ENCODE peak calls at places on chromosomes 7 and 10, in eight cellular contexts. Q is mesendoderm; P is tibial artery; F is esophagus squamous epithelium; T is CD8-positive, alpha-beta T cell; O is CD4-positive, CD25-positive, alpha-beta regulatory T cell; N is SJSA1; K is upper lobe of right lung. I is an unnamed sample.

GRCh38 chr7:66348959-66349358 is 143.8 kb downstream of the TPST1 start:
- DNase-seq in K (peak; percentile 64), O (no peak), N (no peak), Q (no peak), P (no peak), F (no peak), T (no peak), I (no peak)

GRCh38 chr7:32206488-32206887 is 136.3 kb upstream of the PDE1C start:
- DNase-seq in T (no peak), P (no peak), F (no peak), Q (no peak), K (no peak), O (no peak), N (no peak), I (no peak)

GRCh38 chr10:128035557-128035973 is 90.7 kb downstream of the MKI67 start:
- DNase-seq in O (peak; percentile 39), F (no peak), Q (peak; percentile 57), P (no peak), T (peak; percentile 48), N (peak; percentile 18), K (peak; percentile 71), I (peak; percentile 68)

GRCh38 chr7:128724743-128725142 is 14.4 kb upstream of the CALU start:
- DNase-seq in P (no peak), K (no peak), T (no peak), N (no peak), O (no peak), F (no peak), Q (no peak), I (no peak)

GRCh38 chr7:121003986-121004685 is 15.6 kb downstream of the CPED1 start:
- DNase-seq in K (no peak), N (no peak), T (no peak), O (no peak), F (no peak), Q (no peak), P (no peak), I (no peak)

GRCh38 chr10:49645417-49646255 is 31.8 kb downstream of the CHAT start:
- DNase-seq in Q (no peak), K (peak; percentile 18), F (no peak), N (no peak), O (no peak), T (no peak), P (no peak), I (no peak)

GRCh38 chr10:35442006-35442405 is 105.7 kb downstream of the CCNY start:
- DNase-seq in Q (no peak), T (no peak), K (no peak), O (no peak), F (no peak), N (no peak), P (no peak), I (no peak)

GRCh38 chr10:86244995-86245394 is 121.6 kb downstream of the GRID1 start:
- DNase-seq in T (no peak), P (no peak), O (no peak), N (no peak), F (no peak), K (no peak), Q (no peak), I (no peak)

GRCh38 chr10:24453973-24454372 is 245.0 kb downstream of the KIAA1217 start:
- DNase-seq in K (no peak), N (no peak), Q (no peak), O (no peak), F (no peak), T (no peak), P (no peak), I (no peak)
- H3K27ac ChIP-seq in K (no peak overlapping the region), N (no peak overlapping the region), Q (no peak overlapping the region), O (no peak overlapping the region), F (no peak overlapping the region), T (no peak overlapping the region), P (no peak overlapping the region), I (no peak overlapping the region)

GRCh38 chr10:68067029-68067428 is 8.1 kb downstream of the HERC4 start:
- DNase-seq in T (no peak), N (no peak), Q (no peak), F (no peak), K (no peak), O (no peak), P (no peak), I (no peak)

GRCh38 chr10:68067508-68067907 is 7.6 kb downstream of the HERC4 start:
- DNase-seq in N (no peak), O (no peak), T (no peak), Q (no peak), K (no peak), F (no peak), P (no peak), I (no peak)
- H3K36me3 ChIP-seq in N (peaks cover 48% of the 10 kb centered on the region), O (peaks cover 24% of the 10 kb centered on the region), T (no peaks in the 10 kb centered on the region), Q (no peaks in the 10 kb centered on the region), K (peaks cover 13% of the 10 kb centered on the region), F (no peaks in the 10 kb centered on the region), P (peaks cover 11% of the 10 kb centered on the region), I (peaks cover 10% of the 10 kb centered on the region)

DNA sequence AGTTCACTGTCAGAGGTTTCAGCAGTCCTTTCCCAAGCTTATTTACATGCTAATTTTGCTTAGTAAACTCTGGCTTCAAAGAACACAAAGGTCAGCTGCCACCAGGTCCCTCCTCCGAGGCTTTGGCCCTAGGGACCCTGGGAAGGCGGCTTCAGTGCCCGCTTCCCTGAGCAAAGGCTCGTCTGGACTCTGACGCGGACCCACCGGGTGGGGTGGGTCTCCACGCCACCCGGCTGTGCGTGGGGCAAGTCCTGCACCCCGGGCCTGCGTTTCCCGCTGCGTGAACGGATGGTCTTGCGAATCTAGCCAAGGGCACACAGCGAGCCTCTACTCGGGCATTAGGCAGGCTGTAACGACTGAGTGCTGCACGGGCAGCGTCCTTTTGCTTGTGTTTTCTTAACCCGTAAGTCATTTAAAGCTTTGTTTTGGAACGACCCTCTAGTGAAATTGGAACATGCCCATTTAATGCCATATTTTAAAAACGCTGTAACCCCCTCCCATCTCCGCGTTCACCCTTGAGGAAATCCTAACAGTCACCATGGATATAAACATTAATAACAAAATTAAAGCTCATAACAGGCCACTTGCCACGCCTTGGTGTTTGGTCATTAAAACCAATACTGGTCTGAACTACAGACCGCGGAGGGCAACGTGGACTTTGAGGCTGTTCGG is 830 bp downstream of the BNIP3 start:
- DNase-seq in T (no peak), K (no peak), P (no peak), F (no peak), Q (peak; percentile 46), N (peak; percentile 41), O (no peak), I (no peak)
- H3K27ac ChIP-seq in T (peak overlapping the region; percentile 48), K (peak overlapping the region; percentile 80), P (peak overlapping the region; percentile 72), F (peak overlapping the region; percentile 62), Q (no peak overlapping the region), N (no peak overlapping the region), O (peak overlapping the region; percentile 57), I (peak overlapping the region; percentile 89)

GRCh38 chr10:13672505-13672904 is 85.7 kb downstream of the PRPF18 start:
- DNase-seq in T (no peak), F (no peak), O (no peak), K (no peak), Q (peak; percentile 71), N (no peak), P (no peak), I (no peak)
- H3K36me3 ChIP-seq in T (no peaks in the 10 kb centered on the region), F (no peaks in the 10 kb centered on the region), O (no peaks in the 10 kb centered on the region), K (peaks cover 17% of the 10 kb centered on the region), Q (peaks cover 5% of the 10 kb centered on the region), N (peaks cover 28% of the 10 kb centered on the region), P (peaks cover 51% of the 10 kb centered on the region), I (peaks cover 42% of the 10 kb centered on the region)

GRCh38 chr10:74306227-74306982 is 155.4 kb downstream of the ADK start:
- DNase-seq in Q (no peak), T (no peak), K (no peak), N (no peak), F (no peak), P (no peak), O (no peak), I (no peak)
- H3K27ac ChIP-seq in Q (no peak overlapping the region), T (no peak overlapping the region), K (no peak overlapping the region), N (no peak overlapping the region), F (no peak overlapping the region), P (peak overlapping the region; percentile 59), O (no peak overlapping the region), I (no peak overlapping the region)

DNA sequence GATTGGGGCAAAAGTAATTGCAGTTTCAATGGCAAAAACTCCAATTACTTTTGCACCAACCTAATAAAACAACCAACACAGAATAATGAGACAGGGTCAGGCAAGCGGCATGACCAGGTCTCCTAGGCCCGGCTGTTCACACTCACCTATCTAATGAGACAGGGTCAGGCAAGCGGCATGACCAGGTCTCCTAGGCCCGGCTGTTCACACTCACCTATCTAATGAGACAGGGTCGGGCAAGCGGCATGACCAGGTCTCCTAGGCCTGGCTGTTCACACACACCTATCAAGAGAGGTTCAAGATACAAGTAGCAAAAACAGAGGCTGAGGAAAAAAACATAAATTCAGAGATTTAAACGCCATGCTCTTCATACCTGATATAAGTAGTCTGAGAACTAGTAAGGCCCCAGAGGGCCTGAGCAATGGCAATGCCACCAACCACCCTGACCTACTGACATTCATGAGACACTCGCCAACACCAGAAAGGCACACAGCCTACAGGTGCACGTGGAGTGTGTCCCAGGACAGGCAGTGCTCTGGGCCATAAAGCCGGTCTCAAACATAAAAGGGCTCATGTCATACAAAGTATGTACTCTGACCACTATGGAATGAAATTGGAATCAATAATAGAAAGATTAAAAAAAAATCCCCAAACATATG is 40.6 kb upstream of the NCAPG2 start:
- DNase-seq in Q (no peak), K (no peak), F (no peak), T (no peak), P (no peak), O (no peak), N (no peak), I (no peak)
- H3K36me3 ChIP-seq in Q (peaks cover 3% of the 10 kb centered on the region), K (peaks cover 94% of the 10 kb centered on the region), F (peaks cover 39% of the 10 kb centered on the region), T (peaks cover 52% of the 10 kb centered on the region), P (peaks cover 98% of the 10 kb centered on the region), O (peaks cover 89% of the 10 kb centered on the region), N (peaks cover 36% of the 10 kb centered on the region), I (peaks cover 84% of the 10 kb centered on the region)

GRCh38 chr7:139713061-139713460 is 64.7 kb downstream of the HIPK2 start:
- DNase-seq in P (no peak), K (no peak), F (no peak), O (no peak), T (no peak), N (no peak), Q (peak; percentile 17), I (no peak)

GRCh38 chr7:139714163-139714901 is 63.5 kb downstream of the HIPK2 start:
- DNase-seq in K (peak; percentile 80), O (no peak), F (peak; percentile 14), Q (peak; percentile 67), N (no peak), T (no peak), P (no peak), I (no peak)

GRCh38 chr7:139713835-139714162 is 64.0 kb downstream of the HIPK2 start:
- DNase-seq in Q (no peak), O (no peak), F (no peak), T (no peak), N (no peak), P (no peak), K (no peak), I (no peak)

GRCh38 chr7:139709460-139709859 is 68.3 kb downstream of the HIPK2 start:
- DNase-seq in N (peak; percentile 57), Q (no peak), K (no peak), P (peak; percentile 70), F (no peak), T (no peak), O (no peak), I (no peak)

GRCh38 chr7:139711991-139712753 is 65.6 kb downstream of the HIPK2 start:
- DNase-seq in P (no peak), F (no peak), K (no peak), N (no peak), Q (peak; percentile 28), O (no peak), T (no peak), I (peak; percentile 50)
- H3K27ac ChIP-seq in P (no peak overlapping the region), F (no peak overlapping the region), K (no peak overlapping the region), N (no peak overlapping the region), Q (no peak overlapping the region), O (no peak overlapping the region), T (no peak overlapping the region), I (peak overlapping the region; percentile 38)

GRCh38 chr10:104328636-104328915 is 9.7 kb downstream of the ITPRIP start:
- DNase-seq in O (no peak), F (no peak), Q (no peak), T (no peak), N (no peak), P (no peak), K (no peak), I (no peak)
- H3K36me3 ChIP-seq in O (peaks cover 6% of the 10 kb centered on the region), F (no peaks in the 10 kb centered on the region), Q (no peaks in the 10 kb centered on the region), T (no peaks in the 10 kb centered on the region), N (peaks cover 15% of the 10 kb centered on the region), P (no peaks in the 10 kb centered on the region), K (no peaks in the 10 kb centered on the region), I (peaks cover 25% of the 10 kb centered on the region)

I was measured in right atrium auricular region.